ENCODE peak calls at places on chromosomes 1 and 21, in seven cellular contexts. Q, P, C, E, L, M and S are unnamed samples.

GRCh38 chr1:99943238-99943794 is 26.5 kb upstream of the SLC35A3 start:
- DNase-seq in Q (no peak), M (no peak), C (no peak), P (no peak), L (peak), E (no peak), S (peak)

GRCh38 chr1:39926343-39926769 is 24.6 kb upstream of the MYCL start:
- DNase-seq in C (no peak), E (no peak), L (peak), P (no peak), Q (no peak), M (no peak), S (peak)

GRCh38 chr1:3032970-3033794 is 11.9 kb downstream of the ACTRT2 start:
- DNase-seq in M (no peak), Q (no peak), P (no peak), C (no peak), L (no peak), E (no peak), S (no peak)

GRCh38 chr21:45985471-45986315 is 4.1 kb downstream of the COL6A1 start:
- DNase-seq in L (no peak), P (no peak), Q (no peak), E (no peak), C (no peak), M (no peak), S (no peak)

GRCh38 chr1:64343105-64343960 is 126.6 kb upstream of the CACHD1 start:
- DNase-seq in P (no peak), M (no peak), C (peak), L (peak), Q (peak), E (no peak), S (peak)

GRCh38 chr1:183651621-183652020 is 1.5 kb downstream of the APOBEC4 start:
- DNase-seq in M (no peak), L (no peak), E (no peak), C (no peak), P (no peak), Q (no peak), S (no peak)

GRCh38 chr1:110214454-110215404 is 4.6 kb downstream of the KCNC4 start:
- DNase-seq in C (no peak), Q (no peak), P (peak), M (no peak), E (no peak), L (peak), S (peak)

GRCh38 chr1:214670098-214670497 is 67.1 kb downstream of the CENPF start:
- DNase-seq in C (no peak), E (no peak), L (peak), Q (no peak), P (no peak), M (no peak), S (peak)

GRCh38 chr1:70411360-70411844 is 334 bp downstream of the CTH start:
- DNase-seq in P (no peak), C (no peak), M (peak), Q (no peak), L (no peak), E (no peak), S (peak)

GRCh38 chr1:207823880-207824566 is 72.2 kb downstream of the CD46 start:
- DNase-seq in M (peak), Q (peak), E (peak), P (peak), L (peak), C (no peak), S (peak)

GRCh38 chr21:17441370-17441769 is 71.5 kb upstream of the CXADR start:
- DNase-seq in Q (no peak), P (peak), E (no peak), M (no peak), C (peak), L (no peak), S (peak)

GRCh38 chr1:70382682-70383081 is 28.2 kb upstream of the ANKRD13C start:
- DNase-seq in M (no peak), C (no peak), L (no peak), Q (no peak), P (no peak), E (no peak), S (no peak)

GRCh38 chr21:8992731-8993174 is 1528.6 kb upstream of the TPTE start:
- DNase-seq in P (no peak), Q (no peak), L (no peak), E (no peak), C (no peak), M (no peak), S (no peak)

GRCh38 chr1:2272686-2273400 is 44.7 kb downstream of the SKI start:
- DNase-seq in Q (no peak), C (no peak), E (no peak), P (no peak), M (no peak), L (no peak), S (no peak)

GRCh38 chr1:91201174-91201573 is 179.3 kb upstream of the ZNF644 start:
- DNase-seq in E (no peak), Q (no peak), P (no peak), C (no peak), L (no peak), M (no peak), S (no peak)

GRCh38 chr1:145714524-145715111 is 4.7 kb upstream of the CD160 start:
- DNase-seq in E (no peak), C (no peak), Q (no peak), L (no peak), M (no peak), P (peak), S (no peak)

GRCh38 chr1:109988349-109988914 is 3.9 kb downstream of the AHCYL1 start:
- DNase-seq in L (no peak), E (no peak), P (no peak), Q (no peak), M (no peak), C (no peak), S (no peak)

GRCh38 chr21:41562101-41563000 is 54.4 kb upstream of the TMPRSS2 start:
- DNase-seq in L (peak), E (no peak), M (no peak), C (no peak), Q (no peak), P (no peak), S (no peak)

GRCh38 chr1:205225901-205226765 is 1.6 kb upstream of the TMCC2 start:
- DNase-seq in Q (no peak), C (peak), P (no peak), E (peak), M (no peak), L (peak), S (no peak)

GRCh38 chr1:21042920-21043605 is 133.6 kb downstream of the EIF4G3 start:
- DNase-seq in C (no peak), E (no peak), Q (no peak), P (no peak), M (no peak), L (peak), S (peak)

GRCh38 chr1:229940689-229941088 is 126.3 kb upstream of the GALNT2 start:
- DNase-seq in E (no peak), C (no peak), M (no peak), Q (no peak), P (no peak), L (peak), S (peak)

GRCh38 chr1:237901284-237901870 is 10.7 kb upstream of the ZP4 start:
- DNase-seq in E (no peak), Q (no peak), P (no peak), C (no peak), L (no peak), M (peak), S (no peak)

GRCh38 chr21:23951251-23951650 is 1656.0 kb downstream of the MRPL39 start:
- DNase-seq in M (no peak), P (no peak), L (no peak), Q (no peak), E (no peak), C (no peak), S (peak)

GRCh38 chr21:35195232-35195631 is 146.1 kb upstream of the RUNX1 start:
- DNase-seq in L (peak), Q (no peak), E (no peak), M (no peak), P (no peak), C (no peak), S (no peak)

GRCh38 chr1:76862447-76862846 is 4.8 kb upstream of the ST6GALNAC5 start:
- DNase-seq in M (no peak), P (no peak), E (no peak), C (no peak), L (peak), Q (no peak), S (peak)

GRCh38 chr1:11134352-11135266 is 34.9 kb upstream of the EXOSC10 start:
- DNase-seq in P (no peak), E (no peak), C (no peak), M (no peak), L (peak), Q (no peak), S (peak)